ENCODE peak calls at places on chromosomes 12 and 14, in four cellular contexts. S is MM.1S, H is choroid plexus epithelial cell, Z is B cell. L is an unnamed sample.

GRCh38 chr12:52395761-52396434 is 10.2 kb downstream of the KRT82 start:
- DNase-seq in S (peak), H (peak), Z (no peak), L (no peak)

GRCh38 chr12:14525964-14526363 is 41.7 kb downstream of the PLBD1 start:
- DNase-seq in S (no peak), H (no peak), Z (no peak), L (no peak)

GRCh38 chr14:55052259-55052930 is 948 bp downstream of the MAPK1IP1L start:
- DNase-seq in S (peak), H (peak), Z (no peak), L (no peak)

GRCh38 chr14:51600658-51601057 is 51.1 kb upstream of the FRMD6 start:
- DNase-seq in S (no peak), H (no peak), Z (no peak), L (no peak)

GRCh38 chr12:91053951-91054715 is 3.7 kb downstream of the KERA start:
- DNase-seq in S (no peak), H (peak), Z (no peak), L (no peak)

GRCh38 chr12:77998236-77998786 is 167.6 kb downstream of the NAV3 start:
- DNase-seq in S (no peak), H (peak), Z (no peak), L (no peak)

GRCh38 chr14:50719911-50720759 is 52.0 kb upstream of the SAV1 start:
- DNase-seq in S (no peak), H (no peak), Z (no peak), L (no peak)

GRCh38 chr12:109738878-109739665 is 25.4 kb downstream of the FAM222A start:
- DNase-seq in S (no peak), H (no peak), Z (peak), L (no peak)

GRCh38 chr12:91952916-91953315 is 192.7 kb downstream of the BTG1 start:
- DNase-seq in S (no peak), H (no peak), Z (no peak), L (no peak)

GRCh38 chr14:39368261-39368959 is 63.8 kb downstream of the FBXO33 start:
- DNase-seq in S (no peak), H (peak), Z (no peak), L (peak)

GRCh38 chr12:124122722-124123121 is 149.7 kb downstream of the ZNF664 start:
- DNase-seq in S (no peak), H (no peak), Z (no peak), L (no peak)
- TF ChIP-seq CTCF in S (no peak), H (no peak), Z (no peak), L (no peak)

DNA sequence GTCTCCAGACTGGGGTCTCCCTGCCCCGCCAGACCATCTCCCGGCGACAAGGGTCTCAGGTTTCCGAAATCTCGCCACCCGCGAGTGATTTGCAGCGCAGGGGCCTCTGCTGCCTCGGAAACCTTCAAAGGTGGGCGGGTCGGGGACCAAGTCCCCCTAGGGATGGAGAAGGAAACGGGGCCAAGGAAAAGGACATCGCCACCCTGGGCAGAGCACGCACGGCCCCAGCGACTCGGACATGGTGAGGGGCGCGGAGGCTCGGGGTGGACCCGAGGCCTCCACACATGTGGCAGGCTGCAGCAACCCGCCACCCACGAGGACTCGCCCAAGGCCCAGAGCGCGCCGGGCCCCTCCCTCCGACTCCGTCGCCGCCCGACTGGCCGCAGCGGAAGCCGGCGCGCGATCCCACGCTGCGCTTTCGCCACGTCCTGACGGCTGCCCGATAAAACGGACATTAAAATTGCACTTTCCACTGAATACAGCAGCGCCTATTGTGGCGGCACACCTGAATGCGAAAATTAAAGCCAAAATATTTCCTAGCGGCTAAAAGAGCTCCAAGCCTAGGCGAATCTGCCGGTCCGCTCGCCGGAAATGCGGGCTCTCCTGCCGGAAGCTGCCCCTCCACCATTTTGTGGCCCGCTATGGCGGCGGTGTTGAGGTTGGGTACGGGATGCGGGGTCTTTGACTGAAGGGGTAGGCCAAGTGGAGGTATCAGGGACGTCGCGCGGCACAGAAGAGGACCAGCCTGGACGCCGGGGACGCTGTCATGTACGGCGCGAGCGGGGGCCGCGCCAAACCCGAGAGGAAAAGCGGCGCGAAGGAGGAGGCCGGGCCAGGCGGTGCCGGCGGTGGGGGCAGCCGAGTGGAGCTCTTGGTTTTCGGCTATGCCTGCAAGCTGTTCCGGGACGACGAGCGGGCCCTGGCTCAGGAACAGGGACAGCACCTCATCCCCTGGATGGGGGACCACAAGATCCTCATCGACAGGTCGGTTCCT is at the start of gene SFSWAP:
- DNase-seq in S (peak), H (peak), Z (peak), L (peak)
- TF ChIP-seq CTCF in S (no peak), H (no peak), Z (no peak), L (no peak)

GRCh38 chr12:3124917-3125316 is 47.7 kb downstream of the TSPAN9 start:
- DNase-seq in S (no peak), H (no peak), Z (no peak), L (no peak)

GRCh38 chr12:3120701-3121100 is 43.5 kb downstream of the TSPAN9 start:
- DNase-seq in S (no peak), H (no peak), Z (no peak), L (no peak)

GRCh38 chr12:3123729-3124128 is 46.5 kb downstream of the TSPAN9 start:
- DNase-seq in S (no peak), H (peak), Z (no peak), L (no peak)

GRCh38 chr12:3125674-3126073 is 48.5 kb downstream of the TSPAN9 start:
- DNase-seq in S (no peak), H (no peak), Z (no peak), L (no peak)

DNA sequence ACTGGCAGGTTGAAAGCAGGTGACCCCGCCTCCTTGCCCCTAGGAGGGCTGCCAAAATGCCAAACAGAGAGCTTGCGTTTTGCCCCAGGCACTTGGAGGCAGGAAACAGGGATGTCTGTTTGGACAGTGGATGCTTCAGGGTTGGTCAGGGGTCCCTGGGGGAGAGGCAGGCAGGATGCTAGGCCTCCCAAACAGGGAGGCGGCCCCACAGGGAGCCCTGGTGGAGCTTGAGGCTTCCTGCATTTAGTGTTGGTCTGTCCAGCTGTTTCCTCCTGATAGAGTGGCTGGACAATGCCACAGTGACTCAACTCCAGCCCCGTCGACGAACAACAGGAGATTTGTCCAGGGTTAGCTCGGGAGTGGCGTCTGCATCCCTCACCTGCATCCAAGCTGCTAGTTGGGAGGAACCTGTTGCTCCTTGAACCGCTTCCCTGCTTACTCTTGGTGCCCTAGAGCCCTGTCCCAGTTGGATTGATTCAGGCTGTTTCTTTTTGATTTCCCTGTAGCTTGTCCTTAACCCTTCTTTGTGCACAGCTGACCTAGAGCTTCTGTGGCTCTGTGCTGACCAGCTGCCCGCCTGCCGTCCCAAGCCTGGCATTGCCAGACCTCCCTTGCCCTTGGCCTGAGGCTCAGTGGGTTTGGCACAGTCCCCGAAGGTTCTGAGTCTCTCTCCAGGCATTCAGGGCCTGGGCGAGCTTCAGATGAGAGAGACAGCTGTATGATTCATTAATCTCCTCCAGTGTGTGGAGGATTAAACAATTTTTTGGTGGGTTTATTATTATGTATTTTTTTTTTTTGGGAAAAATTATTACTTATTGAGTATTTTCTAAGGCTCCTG is 45.9 kb downstream of the TSPAN9 start:
- DNase-seq in S (no peak), H (peak), Z (no peak), L (no peak)
- TF ChIP-seq CTCF in S (no peak), H (peak), Z (no peak), L (no peak)

DNA sequence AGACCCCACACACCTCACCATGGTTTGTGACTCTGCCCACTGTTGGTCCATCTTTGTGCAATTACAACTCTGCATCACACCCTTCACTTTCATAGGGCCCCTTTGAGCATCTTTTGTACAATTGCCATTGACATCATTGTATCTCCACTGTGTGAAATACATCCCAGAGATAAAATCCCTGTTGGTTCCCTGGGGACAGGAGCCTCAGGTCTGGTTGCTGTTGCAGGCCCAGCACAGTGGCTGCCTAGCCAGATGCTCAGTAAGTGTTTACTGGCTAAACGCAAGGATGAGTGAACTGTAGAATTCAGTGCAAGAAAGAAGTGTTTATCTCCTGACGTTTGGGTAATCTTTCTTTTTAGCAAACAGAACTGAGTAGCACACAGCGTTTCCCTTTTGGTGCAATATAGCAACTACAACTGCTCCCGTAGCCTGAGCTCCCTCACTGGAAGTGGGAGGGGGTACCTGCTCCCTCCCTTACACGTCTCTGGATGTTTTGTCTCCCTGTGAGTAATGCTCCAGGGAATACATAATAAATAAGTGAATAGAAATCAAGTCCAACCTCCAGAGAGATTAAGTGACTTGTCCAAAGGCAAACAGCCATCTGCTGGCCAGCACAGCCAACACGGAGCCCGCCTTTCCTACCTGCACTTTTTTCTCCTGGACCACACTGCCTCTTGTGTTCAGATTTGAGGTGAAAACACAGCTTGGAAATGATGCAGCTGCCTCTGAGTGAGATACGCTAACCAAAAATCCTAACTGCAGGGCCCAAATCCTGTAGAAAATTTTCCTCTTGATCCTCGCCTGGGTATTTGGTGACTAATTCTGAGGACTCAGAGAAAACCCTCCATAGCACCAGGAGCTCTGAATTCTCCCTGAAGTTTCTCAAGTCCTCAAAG is 27.4 kb downstream of the GALNT16 start:
- DNase-seq in S (no peak), H (peak), Z (no peak), L (no peak)
- TF ChIP-seq CTCF in S (no peak), H (peak), Z (no peak), L (no peak)

GRCh38 chr12:31234955-31235867 is 90.7 kb downstream of the SINHCAF start:
- DNase-seq in S (no peak), H (peak), Z (no peak), L (peak)
- TF ChIP-seq CTCF in S (peak), H (peak), Z (no peak), L (peak)

GRCh38 chr12:104680070-104680469 is 223.3 kb downstream of the CHST11 start:
- DNase-seq in S (no peak), H (peak), Z (peak), L (no peak)
- TF ChIP-seq CTCF in S (peak), H (peak), Z (peak), L (peak)

DNA sequence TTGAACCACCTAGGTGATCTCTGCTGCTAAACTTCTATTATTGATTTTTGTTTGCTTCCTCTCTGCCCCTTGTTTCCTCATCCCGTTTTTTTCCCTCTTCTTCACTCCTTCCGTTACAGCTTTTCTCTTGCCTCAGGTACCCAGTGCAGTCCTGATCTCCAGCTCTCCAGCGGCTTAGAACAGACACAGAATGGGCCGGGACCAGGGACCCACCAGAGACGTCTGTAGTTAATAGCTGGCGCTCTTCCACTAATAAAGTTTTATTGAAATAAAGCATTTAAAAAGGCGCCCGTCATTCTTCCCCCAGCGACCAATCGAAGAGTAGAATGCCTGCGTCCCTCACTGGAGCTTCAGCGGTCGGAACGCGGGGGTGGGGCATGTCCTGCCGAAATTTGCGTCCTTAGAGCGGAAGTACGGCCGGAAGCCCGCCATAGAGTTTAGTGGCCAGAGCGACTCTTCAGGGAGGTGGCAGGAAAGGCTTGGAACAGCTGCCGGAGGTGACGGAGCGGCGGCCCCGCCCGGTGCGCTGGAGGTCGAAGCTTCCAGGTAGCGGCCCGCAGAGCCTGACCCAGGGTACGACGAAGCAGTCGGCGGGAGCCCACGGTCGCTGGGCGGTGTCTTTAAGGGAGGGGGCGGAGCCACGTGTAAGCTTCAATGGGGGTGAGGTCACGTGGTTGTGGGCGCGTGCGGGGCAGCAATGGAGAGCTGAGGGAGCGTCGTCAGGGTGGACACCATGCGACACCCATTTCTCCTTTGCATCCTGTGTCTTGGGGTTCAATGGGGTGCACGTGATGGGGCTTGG is at the start of gene COPS7A:
- DNase-seq in S (peak), H (peak), Z (peak), L (peak)
- TF ChIP-seq CTCF in S (no peak), H (no peak), Z (no peak), L (no peak)

GRCh38 chr12:48022676-48023385 is 18.6 kb upstream of the COL2A1 start:
- DNase-seq in S (no peak), H (no peak), Z (no peak), L (no peak)

GRCh38 chr12:48022180-48022521 is 17.9 kb upstream of the COL2A1 start:
- DNase-seq in S (no peak), H (no peak), Z (no peak), L (no peak)

GRCh38 chr12:48019639-48020265 is 15.5 kb upstream of the COL2A1 start:
- DNase-seq in S (peak), H (no peak), Z (no peak), L (no peak)

GRCh38 chr12:48023386-48023785 is 19.1 kb upstream of the COL2A1 start:
- DNase-seq in S (no peak), H (no peak), Z (no peak), L (no peak)

GRCh38 chr12:48021485-48022179 is 17.4 kb upstream of the COL2A1 start:
- DNase-seq in S (no peak), H (no peak), Z (no peak), L (no peak)
- TF ChIP-seq CTCF in S (no peak), H (no peak), Z (no peak), L (no peak)

GRCh38 chr12:56317675-56318074 is 1.9 kb upstream of the CNPY2 start:
- DNase-seq in S (no peak), H (no peak), Z (no peak), L (no peak)

GRCh38 chr12:56315256-56315625 is 547 bp downstream of the CNPY2 start:
- DNase-seq in S (peak), H (no peak), Z (no peak), L (peak)

GRCh38 chr12:56321027-56321426 is 5.2 kb upstream of the CNPY2 start:
- DNase-seq in S (no peak), H (no peak), Z (no peak), L (no peak)

GRCh38 chr12:56311003-56311402 is 4.8 kb downstream of the CNPY2 start:
- DNase-seq in S (no peak), H (no peak), Z (no peak), L (no peak)

DNA sequence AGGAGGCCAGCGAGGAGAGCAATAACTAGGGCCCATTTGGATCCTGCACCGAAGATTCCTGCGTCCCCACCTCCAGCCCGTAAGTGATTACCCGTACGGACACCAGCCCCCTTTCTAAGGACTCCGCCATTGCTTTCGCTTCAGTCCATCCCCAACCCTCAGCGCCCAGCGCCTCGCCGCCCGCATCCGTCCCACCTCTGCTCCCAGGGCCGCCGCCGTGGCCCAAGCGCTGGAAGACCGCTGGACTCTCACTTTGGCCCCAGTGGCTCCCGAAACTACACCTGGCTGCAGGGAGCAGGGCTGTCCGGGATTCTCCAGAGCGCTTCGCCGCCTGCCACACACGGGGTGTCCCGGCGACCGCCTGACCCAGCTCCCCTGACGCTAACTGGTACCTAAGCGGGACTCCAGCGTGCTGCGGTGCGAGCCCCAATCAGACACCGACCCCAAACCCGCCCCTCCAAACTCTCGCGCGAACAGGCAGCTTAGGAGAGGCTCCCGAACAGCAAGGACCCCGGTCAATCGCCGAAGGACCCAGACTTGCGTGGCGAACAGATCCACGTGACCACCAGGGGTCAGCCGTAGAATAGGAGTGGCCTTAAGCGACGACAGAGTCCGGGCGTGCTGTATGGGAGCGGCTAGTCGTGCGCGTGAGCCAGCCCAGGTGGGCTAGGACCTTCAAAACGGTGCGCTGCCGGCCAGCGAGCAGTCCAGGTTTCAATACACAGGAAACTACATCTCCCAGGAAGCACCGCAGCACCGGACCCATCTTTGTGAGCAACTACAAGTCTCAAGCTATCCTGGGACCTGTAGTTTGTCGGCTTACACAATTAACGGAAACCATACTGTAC is at the start of gene CNPY2:
- DNase-seq in S (peak), H (peak), Z (peak), L (peak)
- TF ChIP-seq CTCF in S (peak), H (no peak), Z (no peak), L (peak)

L was measured in neural crest cell.